ENCODE peak calls at places on chromosomes 4 and X, in four cellular contexts. One of them, this sample, is unnamed.

GRCh38 chrX:47311857-47312774 is 58.3 kb upstream of the ZNF157 start:
- DNase-seq in H9: peak
- DNase-seq in choroid plexus epithelial cell: peak
- DNase-seq in AG04449: peak
- DNase-seq in this sample: peak

GRCh38 chr4:78748361-78748760 is 27.8 kb upstream of the BMP2K start:
- DNase-seq in H9: no peak
- DNase-seq in choroid plexus epithelial cell: no peak
- DNase-seq in AG04449: no peak
- DNase-seq in this sample: no peak

GRCh38 chr4:74444891-74445642 is at the start of gene AREG:
- DNase-seq in H9: peak
- DNase-seq in choroid plexus epithelial cell: peak
- DNase-seq in AG04449: no peak
- DNase-seq in this sample: no peak

GRCh38 chr4:7358100-7358735 is 76.5 kb downstream of the PSAPL1 start:
- DNase-seq in H9: no peak
- DNase-seq in choroid plexus epithelial cell: peak
- DNase-seq in AG04449: peak
- DNase-seq in this sample: peak

GRCh38 chr4:8538076-8538702 is 42.0 kb upstream of the GPR78 start:
- DNase-seq in H9: no peak
- DNase-seq in choroid plexus epithelial cell: no peak
- DNase-seq in AG04449: no peak
- DNase-seq in this sample: no peak

GRCh38 chr4:141134051-141134450 is 782 bp upstream of the RNF150 start:
- DNase-seq in H9: no peak
- DNase-seq in choroid plexus epithelial cell: peak
- DNase-seq in AG04449: no peak
- DNase-seq in this sample: no peak

GRCh38 chrX:86830685-86831084 is 682.4 kb downstream of the DACH2 start:
- DNase-seq in H9: no peak
- DNase-seq in choroid plexus epithelial cell: no peak
- DNase-seq in AG04449: no peak
- DNase-seq in this sample: no peak

GRCh38 chrX:46649421-46650260 is 76.1 kb downstream of the CHST7 start:
- DNase-seq in H9: peak
- DNase-seq in choroid plexus epithelial cell: peak
- DNase-seq in AG04449: no peak
- DNase-seq in this sample: no peak

GRCh38 chr4:123418486-123418931 is 21.9 kb downstream of the SPRY1 start:
- DNase-seq in H9: peak
- DNase-seq in choroid plexus epithelial cell: peak
- DNase-seq in AG04449: peak
- DNase-seq in this sample: peak

DNA sequence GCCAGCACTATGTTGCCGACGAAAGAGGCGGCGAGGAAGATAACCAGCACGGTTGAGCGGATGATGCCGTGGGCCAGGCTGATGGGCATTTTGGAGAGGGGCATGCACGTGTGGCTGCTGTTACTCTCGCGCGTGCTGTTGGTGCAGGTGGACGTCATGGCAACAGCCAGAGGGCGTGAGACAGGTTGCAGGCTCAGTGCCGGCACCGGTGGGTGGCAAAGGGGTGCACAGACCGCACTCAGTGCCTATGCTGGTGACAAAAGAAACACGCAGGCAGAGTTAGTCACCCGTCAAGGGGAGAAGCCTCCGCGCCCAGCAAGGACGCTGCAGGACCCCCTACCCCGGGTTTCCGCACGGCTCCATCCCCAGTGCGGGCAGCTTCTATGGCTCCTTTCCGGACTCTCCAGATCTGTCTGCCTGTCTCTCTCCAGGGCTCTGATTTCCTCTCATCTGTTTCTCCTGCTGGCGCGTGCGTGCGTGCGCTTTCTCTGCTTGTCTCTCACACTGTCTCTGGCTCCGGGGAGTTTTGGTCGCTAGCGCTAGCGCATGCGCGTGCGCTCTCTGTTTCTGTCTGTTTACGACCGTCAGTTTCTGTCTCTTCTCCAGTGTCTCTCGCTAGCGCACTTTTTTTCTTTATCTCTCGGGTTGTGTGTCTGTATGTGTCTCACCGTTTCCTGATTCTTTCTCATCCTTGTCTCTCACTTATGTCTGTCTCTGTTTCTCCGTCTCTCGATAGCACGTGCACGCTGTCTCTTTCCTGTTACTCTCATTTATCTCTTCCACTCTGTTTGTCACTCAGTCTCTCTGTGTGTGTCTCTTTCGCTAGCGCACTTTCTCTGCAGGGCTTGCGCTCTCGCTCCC is 2.0 kb downstream of the GPR101 start:
- DNase-seq in H9: peak
- DNase-seq in choroid plexus epithelial cell: peak
- DNase-seq in AG04449: no peak
- DNase-seq in this sample: no peak
- TF ChIP-seq CTCF in H9: no peak
- TF ChIP-seq CTCF in choroid plexus epithelial cell: no peak
- TF ChIP-seq CTCF in AG04449: no peak
- TF ChIP-seq CTCF in this sample: no peak

GRCh38 chr4:21806991-21807390 is 141.6 kb downstream of the KCNIP4 start:
- DNase-seq in H9: no peak
- DNase-seq in choroid plexus epithelial cell: peak
- DNase-seq in AG04449: no peak
- DNase-seq in this sample: no peak
- TF ChIP-seq CTCF in H9: no peak
- TF ChIP-seq CTCF in choroid plexus epithelial cell: peak
- TF ChIP-seq CTCF in AG04449: no peak
- TF ChIP-seq CTCF in this sample: no peak

GRCh38 chr4:67546971-67547370 is 1.7 kb upstream of the CENPC start:
- DNase-seq in H9: no peak
- DNase-seq in choroid plexus epithelial cell: peak
- DNase-seq in AG04449: no peak
- DNase-seq in this sample: no peak
- TF ChIP-seq CTCF in H9: no peak
- TF ChIP-seq CTCF in choroid plexus epithelial cell: peak
- TF ChIP-seq CTCF in AG04449: no peak
- TF ChIP-seq CTCF in this sample: peak

GRCh38 chr4:19024047-19024446 is 1002.5 kb upstream of the LCORL start:
- DNase-seq in H9: no peak
- DNase-seq in choroid plexus epithelial cell: no peak
- DNase-seq in AG04449: no peak
- DNase-seq in this sample: no peak

GRCh38 chr4:19030048-19030447 is 1008.5 kb upstream of the LCORL start:
- DNase-seq in H9: no peak
- DNase-seq in choroid plexus epithelial cell: peak
- DNase-seq in AG04449: no peak
- DNase-seq in this sample: no peak

GRCh38 chr4:19021617-19022016 is 1000.1 kb upstream of the LCORL start:
- DNase-seq in H9: no peak
- DNase-seq in choroid plexus epithelial cell: no peak
- DNase-seq in AG04449: no peak
- DNase-seq in this sample: no peak

GRCh38 chr4:19026281-19026680 is 1004.7 kb upstream of the LCORL start:
- DNase-seq in H9: no peak
- DNase-seq in choroid plexus epithelial cell: peak
- DNase-seq in AG04449: no peak
- DNase-seq in this sample: no peak

GRCh38 chr4:19025031-19025430 is 1003.5 kb upstream of the LCORL start:
- DNase-seq in H9: no peak
- DNase-seq in choroid plexus epithelial cell: peak
- DNase-seq in AG04449: no peak
- DNase-seq in this sample: no peak
- TF ChIP-seq CTCF in H9: no peak
- TF ChIP-seq CTCF in choroid plexus epithelial cell: no peak
- TF ChIP-seq CTCF in AG04449: no peak
- TF ChIP-seq CTCF in this sample: no peak

DNA sequence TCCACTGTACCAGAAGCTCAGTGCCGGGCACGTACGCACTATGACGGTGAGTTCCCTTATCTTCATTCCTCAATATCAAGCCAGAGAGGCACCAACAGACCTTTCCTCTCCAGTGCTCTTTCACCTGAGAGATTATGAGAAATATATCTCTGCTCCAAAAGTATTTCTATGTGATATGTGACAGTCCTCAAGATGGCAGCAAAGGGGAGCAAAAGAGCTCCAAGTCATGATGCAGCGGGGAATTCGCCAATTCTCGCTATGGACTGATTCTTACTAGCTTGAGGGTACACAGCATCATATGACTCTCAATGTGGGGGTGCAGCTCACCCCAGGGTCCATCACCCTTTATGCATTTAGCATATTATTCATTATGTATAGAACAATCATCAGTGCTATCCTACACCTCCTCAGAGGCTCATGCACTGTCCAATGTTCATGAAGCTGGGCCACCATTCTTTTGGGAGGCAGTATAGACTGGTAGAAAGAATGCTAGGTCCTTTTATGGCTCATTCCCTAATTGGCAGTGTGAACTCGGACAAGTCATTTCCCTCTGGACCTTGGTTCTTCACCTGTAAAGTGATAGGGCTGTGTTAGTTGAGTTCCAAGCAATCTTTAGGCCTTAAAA is 12.8 kb upstream of the IQSEC2 start:
- DNase-seq in H9: no peak
- DNase-seq in choroid plexus epithelial cell: peak
- DNase-seq in AG04449: no peak
- DNase-seq in this sample: no peak
- TF ChIP-seq CTCF in H9: peak
- TF ChIP-seq CTCF in choroid plexus epithelial cell: peak
- TF ChIP-seq CTCF in AG04449: no peak
- TF ChIP-seq CTCF in this sample: no peak

This sample was measured in BJ.